ENCODE peak calls at places on chromosomes 4 and X, in nine cellular contexts. S, J, P, X, A, N, V, T and K are unnamed samples. For H3K27me3, the result is how much of the 10 kb centered on the place peaks cover.

GRCh38 chr4:184328022-184328736 is 110.5 kb upstream of the ENPP6 start:
- DNase-seq in A (no peak), T (no peak), N (no peak), X (no peak), J (no peak), P (no peak), S (no peak), V (no peak), K (no peak)

GRCh38 chrX:74492720-74493201 is 71.5 kb downstream of the SLC16A2 start:
- DNase-seq in J (peak), V (no peak), P (peak), T (no peak), A (no peak), X (no peak), N (no peak), S (no peak), K (peak)

GRCh38 chrX:1526565-1526964 is 10.4 kb downstream of the P2RY8 start:
- DNase-seq in A (no peak), V (no peak), X (no peak), N (no peak), S (no peak), J (no peak), P (no peak), T (no peak), K (no peak)

GRCh38 chrX:147958316-147958715 is 22.8 kb upstream of the FMR1NB start:
- DNase-seq in T (no peak), J (no peak), X (peak), V (no peak), S (no peak), N (no peak), P (no peak), A (no peak), K (no peak)

GRCh38 chr4:185358514-185359433 is 37.0 kb downstream of the LRP2BP start:
- DNase-seq in V (no peak), J (no peak), T (no peak), X (peak), P (no peak), N (no peak), A (no peak), S (peak), K (peak)

GRCh38 chr4:111283066-111283677 is 660.3 kb upstream of the PITX2 start:
- DNase-seq in N (no peak), A (no peak), T (peak), J (peak), X (peak), V (no peak), S (peak), P (peak), K (peak)

GRCh38 chr4:89539374-89539773 is 231.8 kb upstream of the GPRIN3 start:
- DNase-seq in J (no peak), X (peak), P (no peak), N (no peak), V (no peak), A (no peak), T (no peak), S (peak), K (no peak)

GRCh38 chr4:78213218-78213617 is 156.1 kb downstream of the FRAS1 start:
- DNase-seq in A (no peak), S (no peak), P (no peak), J (no peak), V (no peak), T (no peak), N (no peak), X (no peak), K (no peak)

GRCh38 chrX:120769576-120770341 is 105.9 kb downstream of the CT47B1 start:
- DNase-seq in T (no peak), V (no peak), N (no peak), A (no peak), J (peak), X (peak), S (peak), P (peak), K (no peak)

GRCh38 chr4:26081795-26082498 is 167.9 kb downstream of the SMIM20 start:
- DNase-seq in J (no peak), V (no peak), N (no peak), T (no peak), P (peak), A (no peak), S (peak), X (peak), K (peak)

GRCh38 chrX:68865300-68865699 is 36.5 kb downstream of the EFNB1 start:
- DNase-seq in N (no peak), S (no peak), T (no peak), P (no peak), V (no peak), X (no peak), J (no peak), A (no peak), K (no peak)

GRCh38 chrX:150035531-150035930 is 97.2 kb upstream of the EOLA2 start:
- DNase-seq in V (no peak), T (no peak), N (no peak), S (peak), J (no peak), X (no peak), A (no peak), P (no peak), K (no peak)

GRCh38 chr4:112509243-112510190 is 6.5 kb downstream of the NEUROG2 start:
- DNase-seq in T (no peak), S (no peak), N (no peak), P (no peak), X (no peak), A (no peak), V (no peak), J (peak), K (no peak)

GRCh38 chrX:95056901-95057300 is 1382.9 kb downstream of the FAM133A start:
- DNase-seq in X (peak), T (no peak), N (no peak), S (no peak), P (no peak), J (no peak), A (no peak), V (no peak), K (no peak)

GRCh38 chr4:35300996-35301774 is 943.1 kb downstream of the ARAP2 start:
- DNase-seq in N (no peak), T (no peak), J (no peak), A (no peak), P (no peak), S (no peak), V (no peak), X (no peak), K (no peak)

GRCh38 chrX:121121021-121121420 is 73.6 kb downstream of the GLUD2 start:
- DNase-seq in J (no peak), A (no peak), V (no peak), P (no peak), X (no peak), N (no peak), T (no peak), S (no peak), K (no peak)

GRCh38 chrX:48761674-48762471 is at the start of gene GLOD5:
- DNase-seq in N (no peak), P (no peak), X (no peak), J (peak), T (no peak), V (no peak), S (no peak), A (no peak), K (peak)

GRCh38 chr4:55635760-55636621 is at the start of gene NMU:
- DNase-seq in A (no peak), V (peak), S (peak), P (no peak), J (peak), X (no peak), N (no peak), T (no peak), K (peak)

GRCh38 chr4:87882861-87883260 is 50.1 kb downstream of the MEPE start:
- DNase-seq in S (peak), X (no peak), T (no peak), V (no peak), P (no peak), J (no peak), A (no peak), N (no peak), K (no peak)

GRCh38 chr4:8379281-8379680 is 61.2 kb downstream of the ACOX3 start:
- DNase-seq in J (no peak), A (no peak), X (no peak), N (no peak), S (no peak), P (no peak), V (no peak), T (no peak), K (no peak)

GRCh38 chrX:40388441-40388840 is 192.3 kb upstream of the ATP6AP2 start:
- DNase-seq in T (no peak), A (no peak), J (no peak), N (no peak), P (no peak), S (no peak), V (no peak), X (no peak), K (no peak)

GRCh38 chr4:70399319-70399718 is 1.6 kb downstream of the OPRPN start:
- DNase-seq in X (no peak), V (no peak), A (no peak), S (no peak), N (no peak), J (no peak), P (no peak), T (no peak), K (no peak)

GRCh38 chr4:2905544-2905943 is 57.7 kb downstream of the NOP14 start:
- DNase-seq in A (no peak), J (no peak), S (no peak), T (no peak), N (no peak), P (no peak), V (peak), X (no peak), K (no peak)

GRCh38 chr4:108072300-108072699 is 82.6 kb downstream of the HADH start:
- DNase-seq in S (no peak), V (no peak), X (no peak), A (no peak), N (no peak), T (no peak), P (peak), J (no peak), K (no peak)

GRCh38 chr4:7370038-7370437 is 64.7 kb downstream of the PSAPL1 start:
- DNase-seq in J (no peak), V (no peak), S (no peak), P (no peak), X (no peak), A (no peak), T (no peak), N (no peak), K (no peak)

GRCh38 chrX:87702795-87703194 is 185.2 kb downstream of the KLHL4 start:
- DNase-seq in S (no peak), J (no peak), T (no peak), A (no peak), V (no peak), P (no peak), X (no peak), N (no peak), K (no peak)

GRCh38 chr4:121711263-121712000 is 14.7 kb upstream of the ANXA5 start:
- DNase-seq in N (peak), A (peak), S (peak), X (peak), P (no peak), J (peak), T (peak), V (peak), K (peak)

GRCh38 chr4:87002682-87003043 is 67.9 kb downstream of the AFF1 start:
- DNase-seq in P (no peak), V (no peak), X (no peak), A (no peak), J (no peak), N (no peak), T (no peak), S (no peak), K (no peak)

GRCh38 chr4:69831646-69832325 is 28.2 kb downstream of the SULT1E1 start:
- DNase-seq in J (no peak), X (no peak), A (no peak), N (no peak), V (no peak), P (peak), S (no peak), T (no peak), K (peak)

GRCh38 chr4:1559896-1560650 is 124.0 kb downstream of the FAM53A start:
- DNase-seq in P (no peak), T (no peak), N (no peak), X (no peak), V (no peak), J (no peak), S (no peak), A (no peak), K (no peak)
- H3K27me3 ChIP-seq in P (under half), T (half or more), N (under half), X (under half), V (half or more), J (half or more), S (under half), A (under half), K (under half)

GRCh38 chrX:50327235-50327634 is 122.7 kb downstream of the CCNB3 start:
- DNase-seq in J (no peak), A (no peak), V (no peak), S (no peak), P (no peak), T (no peak), X (no peak), N (no peak), K (no peak)
- H3K27me3 ChIP-seq in J (under half), A (under half), V (under half), S (under half), P (under half), T (under half), X (under half), N (under half), K (under half)

GRCh38 chrX:10514891-10515290 is 105.5 kb downstream of the MID1 start:
- DNase-seq in T (no peak), P (no peak), A (no peak), S (no peak), X (peak), J (no peak), V (no peak), N (no peak), K (no peak)

GRCh38 chrX:10519278-10519677 is 101.1 kb downstream of the MID1 start:
- DNase-seq in X (no peak), A (no peak), J (no peak), S (no peak), V (no peak), N (no peak), T (no peak), P (no peak), K (no peak)

GRCh38 chrX:10518073-10518472 is 102.3 kb downstream of the MID1 start:
- DNase-seq in P (no peak), A (no peak), J (no peak), T (no peak), X (no peak), V (no peak), S (no peak), N (no peak), K (no peak)

GRCh38 chrX:10513974-10514373 is 106.4 kb downstream of the MID1 start:
- DNase-seq in T (no peak), N (no peak), X (no peak), S (no peak), J (no peak), P (no peak), A (no peak), V (no peak), K (no peak)

DNA sequence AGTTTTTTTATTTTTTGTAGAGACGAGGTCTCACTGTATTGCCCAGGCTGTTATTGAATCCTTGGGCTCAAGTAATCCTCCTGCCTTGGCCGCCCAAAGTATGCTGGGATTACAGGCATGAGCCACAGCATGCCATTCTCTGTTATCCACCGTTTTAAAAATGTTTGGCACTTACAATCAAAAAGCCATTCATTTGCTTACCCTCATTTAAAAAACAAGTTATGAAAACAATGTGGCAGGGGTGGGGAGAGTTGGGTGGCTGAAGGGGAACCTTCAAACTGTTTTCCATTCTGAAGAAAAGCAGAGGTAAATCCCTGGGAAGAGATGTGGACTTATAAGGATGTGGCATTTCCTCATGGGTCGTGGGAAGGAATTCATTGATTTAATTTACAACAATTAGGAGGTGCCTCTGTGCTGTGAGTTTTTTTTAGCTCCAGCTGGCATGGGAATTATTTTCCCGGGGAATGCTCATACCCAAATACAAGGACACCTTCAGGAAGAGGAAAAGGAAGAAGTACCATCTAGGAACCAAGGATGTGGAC is 103.5 kb downstream of the MID1 start:
- DNase-seq in X (no peak), T (no peak), S (peak), A (no peak), P (no peak), V (no peak), N (no peak), J (no peak), K (no peak)
- H3K27me3 ChIP-seq in X (under half), T (under half), S (under half), A (under half), P (under half), V (under half), N (under half), J (under half), K (under half)

DNA sequence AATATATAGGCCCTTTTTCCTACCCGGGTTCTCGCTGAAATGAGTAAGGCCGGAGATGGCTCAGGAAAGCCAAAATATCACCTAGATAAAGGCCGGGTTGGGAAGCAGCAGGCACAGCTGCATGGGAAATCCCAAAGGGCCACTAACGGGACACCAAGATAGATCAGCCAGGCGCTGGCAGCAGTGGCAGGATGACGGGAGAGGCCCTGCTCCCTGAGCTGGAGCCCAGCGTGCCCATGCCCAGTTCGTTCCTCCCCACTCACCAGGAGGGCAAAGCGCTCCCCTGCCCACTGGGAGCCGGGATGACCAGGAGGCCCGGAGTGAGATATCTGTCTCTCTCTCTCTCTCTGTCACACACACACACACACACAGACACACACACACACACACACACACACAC is 109.8 kb downstream of the DCTD start:
- DNase-seq in S (no peak), V (no peak), J (no peak), N (no peak), T (no peak), P (no peak), A (no peak), X (no peak), K (no peak)
- H3K27me3 ChIP-seq in S (under half), V (under half), J (under half), N (under half), T (under half), P (under half), A (under half), X (under half), K (under half)

GRCh38 chr4:789571-790465 is 36.1 kb downstream of the CPLX1 start:
- DNase-seq in V (no peak), S (no peak), J (peak), P (no peak), X (no peak), A (no peak), T (no peak), N (no peak), K (no peak)

GRCh38 chr4:791866-792630 is 33.9 kb downstream of the CPLX1 start:
- DNase-seq in T (no peak), P (no peak), X (no peak), N (no peak), A (no peak), S (no peak), J (no peak), V (no peak), K (no peak)

GRCh38 chr4:792729-793108 is 33.2 kb downstream of the CPLX1 start:
- DNase-seq in V (no peak), J (no peak), N (no peak), S (no peak), A (no peak), P (no peak), T (no peak), X (no peak), K (no peak)

GRCh38 chr4:790466-790820 is 35.5 kb downstream of the CPLX1 start:
- DNase-seq in T (no peak), X (no peak), P (no peak), V (no peak), J (no peak), A (no peak), S (no peak), N (no peak), K (no peak)

GRCh38 chr4:791201-791865 is 34.6 kb downstream of the CPLX1 start:
- DNase-seq in X (no peak), A (no peak), V (no peak), J (no peak), S (no peak), T (no peak), P (no peak), N (no peak), K (no peak)
- H3K27me3 ChIP-seq in X (under half), A (under half), V (half or more), J (under half), S (under half), T (half or more), P (under half), N (under half), K (under half)